ENCODE peak calls at places on chromosomes 11 and 22, in seven cellular contexts. N is GM13977, H is tibial artery, T is transverse colon, U is progenitor cell of endocrine pancreas, J is endothelial cell, I is stomach. O is an unnamed sample.

GRCh38 chr11:26847459-26847858 is 125.6 kb upstream of the SLC5A12 start:
- DNase-seq in T (no peak), N (no peak), U (no peak), J (no peak), I (no peak), H (peak; percentile 82), O (no peak)

GRCh38 chr11:8263109-8263768 is 439 bp downstream of the LMO1 start:
- DNase-seq in T (no peak), H (peak; percentile 58), J (peak; percentile 23), N (no peak), U (peak; percentile 24), I (no peak), O (no peak)

GRCh38 chr11:63530021-63530420 is 6.6 kb upstream of the PLAAT4 start:
- DNase-seq in N (no peak), I (no peak), U (no peak), T (no peak), H (no peak), J (no peak), O (no peak)

GRCh38 chr22:23071163-23072034 is 1.1 kb downstream of the GNAZ start:
- DNase-seq in J (no peak), N (no peak), H (peak; percentile 62), U (no peak), T (no peak), I (no peak), O (no peak)

GRCh38 chr11:27201454-27202302 is 161.1 kb downstream of the BBOX1 start:
- DNase-seq in H (no peak), T (peak; percentile 96), J (no peak), I (peak; percentile 93), U (no peak), N (no peak), O (no peak)

GRCh38 chr22:38230108-38230825 is 28.5 kb downstream of the MAFF start:
- DNase-seq in H (no peak), J (peak; percentile 63), N (peak; percentile 71), I (peak; percentile 82), T (peak; percentile 80), U (no peak), O (peak; percentile 79)

GRCh38 chr11:114106986-114107385 is 47.5 kb downstream of the ZBTB16 start:
- DNase-seq in I (no peak), T (no peak), U (no peak), J (no peak), H (no peak), N (no peak), O (no peak)

GRCh38 chr11:74749127-74749964 is 697 bp downstream of the RNF169 start:
- DNase-seq in H (peak; percentile 67), T (peak; percentile 54), J (peak; percentile 60), U (peak; percentile 41), N (peak; percentile 77), I (peak; percentile 54), O (peak; percentile 76)

GRCh38 chr11:2401436-2401984 is 960 bp downstream of the TSSC4 start:
- DNase-seq in U (no peak), T (no peak), N (no peak), J (no peak), I (no peak), H (no peak), O (no peak)

GRCh38 chr11:1401656-1402221 is 12.0 kb downstream of the BRSK2 start:
- DNase-seq in I (peak; percentile 66), U (peak; percentile 79), N (peak; percentile 85), T (peak; percentile 59), J (peak; percentile 84), H (no peak), O (peak; percentile 82)

GRCh38 chr11:394034-394857 is at the start of gene PKP3:
- DNase-seq in J (no peak), I (peak; percentile 91), H (no peak), N (no peak), U (peak; percentile 61), T (peak; percentile 93), O (no peak)

GRCh38 chr11:28690746-28691145 is 582.6 kb downstream of the METTL15 start:
- DNase-seq in T (no peak), J (no peak), H (no peak), N (no peak), U (no peak), I (no peak), O (no peak)

GRCh38 chr11:96102664-96103068 is 178.8 kb upstream of the MTMR2 start:
- DNase-seq in H (no peak), I (no peak), U (no peak), T (no peak), J (no peak), N (no peak), O (no peak)

GRCh38 chr11:8079111-8079675 is 1.8 kb upstream of the TUB start:
- DNase-seq in N (no peak), U (no peak), T (no peak), H (no peak), I (no peak), J (no peak), O (no peak)

GRCh38 chr11:129259950-129260349 is 67.8 kb upstream of the ARHGAP32 start:
- DNase-seq in T (no peak), J (no peak), U (no peak), N (no peak), I (no peak), H (no peak), O (no peak)

GRCh38 chr11:119991022-119991404 is 146.9 kb downstream of the TRIM29 start:
- DNase-seq in I (no peak), U (no peak), T (no peak), J (no peak), H (no peak), N (no peak), O (no peak)

GRCh38 chr11:119991669-119992068 is 146.2 kb downstream of the TRIM29 start:
- DNase-seq in N (no peak), J (no peak), H (no peak), U (no peak), I (no peak), T (no peak), O (no peak)

GRCh38 chr11:119992171-119993051 is 145.5 kb downstream of the TRIM29 start:
- DNase-seq in N (no peak), U (no peak), I (no peak), T (no peak), H (no peak), J (no peak), O (no peak)

GRCh38 chr11:119995730-119996491 is 142.0 kb downstream of the TRIM29 start:
- DNase-seq in J (no peak), H (no peak), N (no peak), T (no peak), U (no peak), I (no peak), O (no peak)

GRCh38 chr11:119993732-119994131 is 144.2 kb downstream of the TRIM29 start:
- DNase-seq in H (no peak), U (no peak), N (no peak), J (no peak), T (peak; percentile 30), I (peak; percentile 92), O (no peak)
- TF ChIP-seq CTCF in H (no peak), U (peak; percentile 38), N (no peak), J (no peak), T (peak; percentile 9), I (no peak), O (no peak)

DNA sequence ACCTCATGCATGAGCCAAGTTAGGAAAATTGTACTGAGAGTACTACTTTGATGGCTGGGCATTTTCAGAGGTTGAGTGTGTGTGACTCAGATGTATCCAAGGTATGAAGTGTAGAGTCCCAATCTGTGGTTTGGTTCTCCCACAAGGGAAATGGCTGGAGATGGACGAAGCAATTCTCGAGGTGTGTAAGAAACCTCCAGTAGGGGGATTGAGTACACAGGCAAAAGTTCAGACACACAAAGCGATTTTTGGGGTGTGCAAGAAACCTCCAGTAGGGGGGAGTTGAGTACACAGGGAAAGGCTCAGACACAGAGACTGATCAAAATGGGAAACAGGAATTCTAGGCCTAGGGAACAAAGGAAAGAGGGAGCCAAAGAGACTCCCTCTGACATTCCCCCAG is 1536.3 kb downstream of the FAM181B start:
- DNase-seq in T (no peak), I (no peak), N (no peak), J (no peak), H (no peak), U (no peak), O (no peak)
- TF ChIP-seq CTCF in T (no peak), I (no peak), N (no peak), J (no peak), H (no peak), U (no peak), O (no peak)

DNA sequence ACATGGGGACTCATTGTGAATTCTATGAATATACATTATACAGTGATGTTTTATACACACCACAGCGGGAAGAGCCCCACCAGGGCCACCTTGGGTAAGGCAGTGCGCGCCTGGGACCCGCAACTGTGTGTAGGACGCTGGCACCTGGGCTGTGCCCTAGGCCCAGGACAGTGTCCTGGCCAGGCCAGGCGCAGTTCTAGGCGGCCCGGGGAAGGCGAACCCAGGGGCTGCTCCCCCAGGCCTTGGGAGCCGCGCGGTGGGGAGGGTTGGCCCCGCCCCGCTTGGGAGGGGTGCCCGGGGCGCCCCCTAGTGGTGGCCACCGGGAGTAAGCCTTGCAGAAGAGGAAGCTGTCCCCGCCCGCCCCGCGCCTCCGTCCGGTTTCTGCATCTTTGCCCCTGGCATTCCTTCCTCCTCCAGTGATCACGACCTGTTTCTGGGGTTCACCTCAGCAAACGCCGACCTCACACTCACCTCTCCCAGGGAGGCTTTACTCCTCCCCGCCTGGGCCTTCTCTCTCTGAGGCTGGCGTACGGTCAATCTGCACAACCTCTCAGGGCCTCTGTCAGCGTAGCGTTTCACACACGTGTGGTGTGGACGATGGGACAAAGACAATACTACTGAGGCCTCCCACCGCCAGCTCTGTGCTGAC is 9.5 kb upstream of the EHD1 start:
- DNase-seq in N (peak; percentile 92), H (peak; percentile 87), U (peak; percentile 78), J (peak; percentile 86), T (peak; percentile 92), I (peak; percentile 88), O (peak; percentile 94)
- TF ChIP-seq CTCF in N (peak; percentile 91), H (peak; percentile 99), U (peak; percentile 99), J (peak; percentile 99), T (peak; percentile 99), I (peak; percentile 94), O (peak; percentile 80)

GRCh38 chr11:85724750-85725465 is 38.9 kb upstream of the CCDC89 start:
- DNase-seq in N (no peak), H (no peak), T (no peak), I (no peak), J (no peak), U (no peak), O (no peak)

GRCh38 chr11:85721191-85721590 is 35.2 kb upstream of the CCDC89 start:
- DNase-seq in H (no peak), J (no peak), U (no peak), I (no peak), N (no peak), T (no peak), O (no peak)

GRCh38 chr11:85723088-85723487 is 37.1 kb upstream of the CCDC89 start:
- DNase-seq in J (no peak), H (no peak), I (no peak), T (no peak), U (no peak), N (no peak), O (no peak)

DNA sequence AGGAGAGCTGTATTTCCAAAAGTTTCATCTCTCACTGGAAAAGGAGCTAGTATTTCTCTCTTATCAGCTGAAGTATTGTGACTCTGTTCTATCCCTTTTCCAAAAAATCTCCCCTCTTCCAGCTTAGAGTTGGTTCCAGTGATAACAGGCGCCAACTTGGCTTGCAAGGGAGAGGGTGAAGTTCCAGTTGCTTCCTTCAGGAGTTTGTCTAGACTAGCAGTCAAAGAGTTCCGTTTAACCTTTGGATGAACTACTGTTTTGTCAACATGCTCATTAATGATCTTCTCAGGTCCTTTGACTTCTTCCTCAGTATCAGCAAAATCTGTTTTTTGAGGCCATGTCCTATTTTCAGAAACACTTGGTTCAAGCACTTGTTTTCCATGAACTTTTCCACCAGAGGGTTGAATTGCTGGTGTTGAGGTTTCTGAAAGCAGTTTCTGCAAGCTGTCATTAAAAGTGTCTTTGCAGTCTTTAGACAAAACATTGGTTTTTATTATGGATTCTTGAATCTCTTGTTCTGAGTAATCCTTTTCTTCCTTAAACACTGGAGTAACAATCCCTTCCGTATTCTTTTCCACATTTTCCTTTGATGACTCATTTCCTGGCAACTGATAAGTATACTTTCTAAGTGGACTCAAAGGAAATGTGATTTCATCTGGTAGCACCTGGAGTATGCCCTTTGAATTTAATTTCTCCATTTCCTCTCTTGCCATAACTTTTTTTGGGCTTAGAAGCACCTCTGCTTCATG is 39.7 kb upstream of the CCDC89 start:
- DNase-seq in J (no peak), H (no peak), U (no peak), I (no peak), T (no peak), N (no peak), O (no peak)
- TF ChIP-seq CTCF in J (peak; percentile 15), H (no peak), U (no peak), I (no peak), T (no peak), N (no peak), O (no peak)

O was measured in GM13976.